ENCODE peak calls at places on chromosome 6, in four cellular contexts. O, U, Y and C are unnamed samples.

GRCh38 chr6:13461805-13462204 is 25.6 kb downstream of the GFOD1 start:
- DNase-seq in O (no peak), U (no peak), Y (no peak), C (no peak)

GRCh38 chr6:13406781-13407180 is 78.4 kb upstream of the TBC1D7 start:
- DNase-seq in O (no peak), U (peak; percentile 52), Y (no peak), C (no peak)

GRCh38 chr6:123592426-123592825 is 44.3 kb downstream of the TRDN start:
- DNase-seq in O (no peak), U (no peak), Y (no peak), C (no peak)

GRCh38 chr6:13494137-13494536 is 6.7 kb upstream of the GFOD1 start:
- DNase-seq in O (no peak), U (no peak), Y (no peak), C (no peak)

GRCh38 chr6:93047033-93047432 is 372.3 kb downstream of the EPHA7 start:
- DNase-seq in O (no peak), U (no peak), Y (no peak), C (no peak)

GRCh38 chr6:17577059-17577458 is 23.0 kb upstream of the FAM8A1 start:
- DNase-seq in O (no peak), U (no peak), Y (no peak), C (no peak)

GRCh38 chr6:7730852-7731251 is 5.0 kb downstream of the BMP6 start:
- DNase-seq in O (no peak), U (peak; percentile 65), Y (no peak), C (no peak)

GRCh38 chr6:169618526-169619490 is 83.0 kb downstream of the WDR27 start:
- DNase-seq in O (peak; percentile 30), U (no peak), Y (no peak), C (no peak)

GRCh38 chr6:27617700-27618689 is 145.1 kb upstream of the ZNF184 start:
- DNase-seq in O (no peak), U (peak; percentile 78), Y (no peak), C (no peak)

GRCh38 chr6:96301781-96302180 is 219.8 kb upstream of the UFL1 start:
- DNase-seq in O (no peak), U (peak; percentile 1), Y (no peak), C (no peak)

GRCh38 chr6:169800668-169801395 is 49.4 kb downstream of the ERMARD start:
- DNase-seq in O (peak; percentile 80), U (peak; percentile 72), Y (no peak), C (no peak)

GRCh38 chr6:1912731-1913130 is 303.0 kb downstream of the FOXC1 start:
- DNase-seq in O (no peak), U (no peak), Y (no peak), C (no peak)

GRCh38 chr6:112879920-112880413 is 532.8 kb downstream of the RFPL4B start:
- DNase-seq in O (no peak), U (peak; percentile 5), Y (no peak), C (peak; percentile 47)

GRCh38 chr6:162854734-162855191 is 127.0 kb downstream of the PACRG start:
- DNase-seq in O (no peak), U (no peak), Y (no peak), C (no peak)

GRCh38 chr6:14348389-14348788 is 230.8 kb downstream of the CD83 start:
- DNase-seq in O (no peak), U (no peak), Y (no peak), C (no peak)

GRCh38 chr6:139027620-139028182 is 844 bp upstream of the ABRACL start:
- DNase-seq in O (no peak), U (no peak), Y (no peak), C (no peak)

GRCh38 chr6:90065173-90065572 is 170.9 kb downstream of the GJA10 start:
- DNase-seq in O (no peak), U (no peak), Y (no peak), C (no peak)

GRCh38 chr6:33112148-33112547 is 36.4 kb downstream of the HLA-DPB1 start:
- DNase-seq in O (no peak), U (peak; percentile 10), Y (no peak), C (peak; percentile 24)

GRCh38 chr6:35299674-35300073 is 2.1 kb downstream of the DEF6 start:
- DNase-seq in O (no peak), U (no peak), Y (no peak), C (no peak)

GRCh38 chr6:27133281-27134227 is 113.9 kb upstream of the PRSS16 start:
- DNase-seq in O (peak; percentile 91), U (peak; percentile 76), Y (no peak), C (no peak)

GRCh38 chr6:166969390-166970002 is 13.1 kb upstream of the RNASET2 start:
- DNase-seq in O (no peak), U (no peak), Y (no peak), C (no peak)

GRCh38 chr6:170269151-170269872 is 21.6 kb downstream of the DLL1 start:
- DNase-seq in O (no peak), U (no peak), Y (no peak), C (no peak)

GRCh38 chr6:84411060-84411629 is 183.7 kb upstream of the CEP162 start:
- DNase-seq in O (no peak), U (peak; percentile 4), Y (no peak), C (no peak)

GRCh38 chr6:15769471-15770088 is 106.8 kb upstream of the DTNBP1 start:
- DNase-seq in O (no peak), U (no peak), Y (no peak), C (no peak)

GRCh38 chr6:12748815-12749521 is 32.4 kb downstream of the PHACTR1 start:
- DNase-seq in O (no peak), U (no peak), Y (no peak), C (no peak)

GRCh38 chr6:16392010-16392409 is 153.6 kb downstream of the GMPR start:
- DNase-seq in O (no peak), U (no peak), Y (no peak), C (no peak)

GRCh38 chr6:38012573-38012972 is 193.0 kb downstream of the ZFAND3 start:
- DNase-seq in O (no peak), U (peak; percentile 47), Y (no peak), C (peak; percentile 37)

GRCh38 chr6:37168809-37169457 is 1.0 kb upstream of the PIM1 start:
- DNase-seq in O (no peak), U (no peak), Y (peak; percentile 47), C (no peak)

GRCh38 chr6:126180585-126180984 is 159.3 kb upstream of the CENPW start:
- DNase-seq in O (no peak), U (peak; percentile 63), Y (no peak), C (no peak)

GRCh38 chr6:117441824-117442264 is 16.1 kb upstream of the ROS1 start:
- DNase-seq in O (no peak), U (peak; percentile 82), Y (no peak), C (no peak)

DNA sequence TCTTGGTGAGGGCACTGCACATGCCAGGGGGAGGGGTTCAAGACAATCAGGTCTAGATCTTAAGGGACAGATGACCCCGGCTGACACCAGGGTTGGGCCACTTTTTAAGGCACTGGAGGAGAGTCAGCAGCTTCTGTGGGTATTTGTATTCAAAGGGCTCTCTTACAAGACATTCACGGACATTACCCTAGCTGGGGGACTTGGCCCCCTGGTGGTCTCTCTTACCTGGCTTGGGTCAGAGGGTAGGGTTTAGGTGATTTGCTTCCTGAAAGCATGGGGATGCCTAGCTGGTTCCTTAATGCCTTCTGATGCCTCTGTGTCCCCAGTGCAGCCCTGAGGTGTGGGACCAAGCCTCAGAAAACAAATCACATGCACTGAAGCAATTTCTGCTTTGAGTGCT is 354.7 kb downstream of the CDC5L start:
- DNase-seq in O (no peak), U (no peak), Y (no peak), C (no peak)
- TF ChIP-seq CTCF in O (no peak), U (no peak), Y (no peak), C (no peak)

DNA sequence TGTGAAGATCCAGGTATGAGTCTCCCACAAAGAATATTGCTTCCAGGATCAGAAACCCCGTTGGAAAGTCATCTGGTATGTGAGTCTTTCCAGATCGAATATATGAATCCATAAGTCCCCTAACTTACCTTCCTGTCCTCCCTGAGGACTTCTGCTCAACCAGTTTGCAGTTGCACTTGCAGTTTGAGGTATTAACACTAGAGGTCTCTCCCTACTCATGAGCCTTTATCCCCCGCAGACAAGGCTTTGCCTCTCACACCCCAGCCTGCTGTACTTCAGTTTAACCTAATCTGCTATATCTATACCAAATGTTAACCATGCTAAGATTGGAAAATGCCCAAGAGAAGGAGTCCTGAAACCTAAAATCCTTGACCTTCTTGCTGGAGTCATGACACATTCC is 135.3 kb upstream of the DEFB112 start:
- DNase-seq in O (no peak), U (peak; percentile 2), Y (no peak), C (no peak)
- TF ChIP-seq CTCF in O (peak; percentile 31), U (no peak), Y (no peak), C (peak; percentile 29)

GRCh38 chr6:137040393-137040792 is 4.4 kb downstream of the IL20RA start:
- DNase-seq in O (no peak), U (no peak), Y (no peak), C (no peak)
- TF ChIP-seq CTCF in O (no peak), U (no peak), Y (no peak), C (no peak)

DNA sequence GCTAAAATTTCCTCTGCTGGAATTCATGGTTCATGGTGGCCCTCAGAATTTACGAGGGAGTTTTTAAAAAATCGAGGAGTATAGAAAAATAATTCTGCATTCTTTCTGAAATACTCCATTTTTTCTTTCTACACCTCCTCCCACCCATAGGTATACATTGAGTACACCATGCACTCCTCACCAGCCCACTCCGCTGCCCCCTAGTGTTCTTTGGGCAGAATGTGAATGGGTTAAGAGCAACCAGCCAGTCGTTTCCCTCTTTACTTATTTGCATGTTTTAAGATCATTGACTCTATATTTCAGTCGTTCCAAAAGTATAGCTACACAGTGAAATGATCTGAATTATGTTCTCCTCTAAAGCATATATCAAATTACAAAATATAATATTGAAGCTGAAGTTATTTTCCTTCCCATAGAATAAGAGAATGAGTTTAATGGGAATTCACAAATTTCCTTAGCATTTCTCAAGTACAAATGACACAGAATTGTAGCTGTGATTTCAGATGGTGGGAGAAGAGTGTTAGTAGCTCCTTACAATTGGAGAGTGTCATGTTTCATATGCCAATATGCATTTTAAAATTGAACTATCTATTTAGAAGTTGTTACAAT is 977.7 kb upstream of the SLC35B3 start:
- DNase-seq in O (no peak), U (peak; percentile 25), Y (no peak), C (no peak)
- TF ChIP-seq CTCF in O (peak; percentile 55), U (no peak), Y (no peak), C (peak; percentile 62)

DNA sequence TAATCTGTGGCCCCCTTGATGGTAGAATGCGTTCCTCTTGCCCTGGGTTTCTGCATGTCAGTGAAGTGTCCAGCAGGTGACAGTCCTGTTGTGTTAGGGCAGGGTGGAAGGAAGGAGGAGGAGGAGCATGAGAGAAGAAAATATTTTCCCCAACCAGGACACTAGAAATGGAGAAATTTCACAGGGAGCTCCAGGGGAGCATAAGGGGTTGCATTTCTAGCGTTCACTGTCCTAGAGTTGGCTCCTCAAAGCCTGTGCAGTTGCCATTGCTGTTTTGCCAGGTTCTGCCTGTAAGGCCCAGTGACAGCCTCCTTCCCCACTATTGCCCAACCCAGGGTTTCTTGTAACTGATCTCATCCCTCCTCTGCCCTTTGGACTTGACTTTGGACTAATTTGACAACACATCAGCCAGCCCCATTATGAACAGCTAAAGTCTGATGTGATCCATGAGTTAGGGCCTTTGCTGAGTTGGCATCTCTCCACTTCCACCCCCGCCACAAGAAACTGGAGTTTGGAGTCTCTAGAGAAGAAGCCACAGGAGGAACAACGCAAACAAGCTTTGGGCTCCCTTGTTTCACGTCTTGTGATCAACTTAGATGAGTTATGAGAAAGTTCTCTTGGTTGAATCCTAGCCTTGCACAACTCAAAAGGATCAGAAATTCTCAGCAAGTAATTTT is 14.0 kb upstream of the FAM50B start:
- DNase-seq in O (peak; percentile 56), U (peak; percentile 46), Y (no peak), C (no peak)
- TF ChIP-seq CTCF in O (no peak), U (peak; percentile 26), Y (no peak), C (no peak)